ENCODE peak calls at places on chromosomes 1 and 21, in four cellular contexts. B is fibroblast of pulmonary artery, C is nephron progenitor cell, M is lung. I is an unnamed sample.

GRCh38 chr1:184329962-184330868 is 56.6 kb upstream of the C1orf21 start:
- DNase-seq in B (peak), M (no peak), C (no peak), I (no peak)

GRCh38 chr1:107010582-107010981 is 45.9 kb upstream of the PRMT6 start:
- DNase-seq in C (no peak), M (no peak), B (no peak), I (no peak)

GRCh38 chr1:201670517-201670916 is 131.6 kb downstream of the NAV1 start:
- DNase-seq in B (no peak), M (no peak), C (no peak), I (no peak)

GRCh38 chr21:37176716-37177115 is 90.4 kb downstream of the VPS26C start:
- DNase-seq in M (no peak), B (no peak), C (no peak), I (no peak)

GRCh38 chr1:43360616-43361015 is 1.8 kb downstream of the CDC20 start:
- DNase-seq in C (no peak), M (no peak), B (no peak), I (no peak)

GRCh38 chr1:96688737-96689136 is 32.8 kb upstream of the PTBP2 start:
- DNase-seq in B (peak), M (no peak), C (peak), I (no peak)

GRCh38 chr1:97366986-97367385 is 553.8 kb downstream of the DPYD start:
- DNase-seq in B (no peak), M (no peak), C (no peak), I (no peak)

GRCh38 chr1:8266436-8267165 is 51.3 kb upstream of the SLC45A1 start:
- DNase-seq in C (no peak), B (no peak), M (no peak), I (no peak)

GRCh38 chr1:68141801-68142440 is 90.4 kb downstream of the WLS start:
- DNase-seq in M (no peak), B (no peak), C (no peak), I (no peak)

GRCh38 chr1:224852901-224853568 is 76.4 kb upstream of the DNAH14 start:
- DNase-seq in B (peak), M (no peak), C (no peak), I (no peak)

GRCh38 chr1:224329484-224329841 is 509 bp downstream of the NVL start:
- DNase-seq in C (no peak), M (no peak), B (no peak), I (no peak)

GRCh38 chr1:203295796-203296195 is 9.5 kb upstream of the BTG2 start:
- DNase-seq in M (no peak), C (no peak), B (no peak), I (peak)

GRCh38 chr1:36528361-36529349 is 45.9 kb upstream of the CSF3R start:
- DNase-seq in C (no peak), B (no peak), M (no peak), I (peak)

GRCh38 chr1:26161408-26162219 is 2.7 kb downstream of the FAM110D start:
- DNase-seq in B (peak), M (peak), C (peak), I (no peak)

GRCh38 chr1:43796111-43796581 is 88.8 kb downstream of the ST3GAL3 start:
- DNase-seq in C (no peak), B (peak), M (no peak), I (no peak)

GRCh38 chr1:226677121-226678020 is 61.7 kb downstream of the ITPKB start:
- DNase-seq in C (no peak), B (peak), M (peak), I (peak)

GRCh38 chr1:94936861-94937620 is 10.1 kb upstream of the CNN3 start:
- DNase-seq in C (no peak), B (no peak), M (no peak), I (no peak)

GRCh38 chr21:34936299-34936698 is 112.8 kb downstream of the RUNX1 start:
- DNase-seq in M (no peak), C (no peak), B (no peak), I (no peak)

GRCh38 chr1:156124557-156125483 is 10.3 kb downstream of the LMNA start:
- DNase-seq in C (no peak), B (no peak), M (no peak), I (no peak)

GRCh38 chr1:169925505-169926482 is 32.1 kb upstream of the SCYL3 start:
- DNase-seq in B (no peak), C (no peak), M (no peak), I (no peak)

GRCh38 chr1:232571523-232571922 is 58.4 kb downstream of the SIPA1L2 start:
- DNase-seq in B (no peak), M (no peak), C (no peak), I (peak)

GRCh38 chr1:80657707-80658106 is 1143.0 kb upstream of the ADGRL2 start:
- DNase-seq in B (no peak), C (no peak), M (no peak), I (no peak)

GRCh38 chr1:89611721-89612120 is 21.2 kb upstream of the LRRC8C start:
- DNase-seq in M (no peak), B (no peak), C (no peak), I (no peak)

GRCh38 chr1:114009393-114009792 is 30.1 kb downstream of the OLFML3 start:
- DNase-seq in B (peak), M (no peak), C (no peak), I (peak)

GRCh38 chr21:16022121-16022520 is 292.3 kb downstream of the USP25 start:
- DNase-seq in C (no peak), B (no peak), M (no peak), I (no peak)

GRCh38 chr1:34758751-34759150 is 789 bp upstream of the GJB4 start:
- DNase-seq in C (no peak), B (no peak), M (no peak), I (no peak)

GRCh38 chr21:27346041-27346448 is 379.2 kb upstream of the ADAMTS5 start:
- DNase-seq in C (no peak), M (no peak), B (peak), I (no peak)

GRCh38 chr1:58165073-58165472 is 381.5 kb downstream of the OMA1 start:
- DNase-seq in C (no peak), M (no peak), B (no peak), I (no peak)

GRCh38 chr1:62905872-62906271 is 121.9 kb downstream of the ATG4C start:
- DNase-seq in C (no peak), M (no peak), B (no peak), I (no peak)

GRCh38 chr1:67801903-67802302 is 31.4 kb downstream of the GNG12 start:
- DNase-seq in C (no peak), B (no peak), M (no peak), I (peak)